ENCODE peak calls at places on chromosomes 4 and X, in four cellular contexts. A, K, L and V are unnamed samples.

GRCh38 chr4:5809216-5809776 is 83.6 kb downstream of the CRMP1 start:
- DNase-seq in A (no peak), L (no peak), K (no peak), V (no peak)

GRCh38 chr4:143711543-143712159 is 11.2 kb upstream of the FREM3 start:
- DNase-seq in K (no peak), A (peak; percentile 68), L (no peak), V (no peak)

GRCh38 chr4:74189331-74190043 is 31.6 kb downstream of the MTHFD2L start:
- DNase-seq in L (peak; percentile 58), A (peak; percentile 76), K (no peak), V (peak; percentile 83)

GRCh38 chrX:68147848-68148247 is 285.4 kb downstream of the OPHN1 start:
- DNase-seq in K (no peak), L (no peak), A (no peak), V (no peak)

GRCh38 chr4:41797260-41797659 is 48.7 kb upstream of the PHOX2B start:
- DNase-seq in L (no peak), K (no peak), A (no peak), V (no peak)

GRCh38 chr4:53510981-53511380 is 80.3 kb downstream of the LNX1 start:
- DNase-seq in L (no peak), A (no peak), K (no peak), V (no peak)

GRCh38 chr4:165738571-165738970 is 134.5 kb upstream of the TLL1 start:
- DNase-seq in A (no peak), K (peak; percentile 52), L (no peak), V (no peak)

GRCh38 chr4:133910165-133910564 is 291.4 kb downstream of the PABPC4L start:
- DNase-seq in K (no peak), L (no peak), A (no peak), V (no peak)

GRCh38 chr4:54898941-54899340 is 226.5 kb downstream of the KDR start:
- DNase-seq in K (no peak), A (no peak), L (no peak), V (no peak)

GRCh38 chrX:24148118-24148517 is 1.4 kb upstream of the ZFX start:
- DNase-seq in A (no peak), L (peak; percentile 52), K (no peak), V (peak; percentile 65)

GRCh38 chrX:103664363-103664762 is 22.1 kb downstream of the MORF4L2 start:
- DNase-seq in L (no peak), A (peak; percentile 65), K (no peak), V (no peak)

DNA sequence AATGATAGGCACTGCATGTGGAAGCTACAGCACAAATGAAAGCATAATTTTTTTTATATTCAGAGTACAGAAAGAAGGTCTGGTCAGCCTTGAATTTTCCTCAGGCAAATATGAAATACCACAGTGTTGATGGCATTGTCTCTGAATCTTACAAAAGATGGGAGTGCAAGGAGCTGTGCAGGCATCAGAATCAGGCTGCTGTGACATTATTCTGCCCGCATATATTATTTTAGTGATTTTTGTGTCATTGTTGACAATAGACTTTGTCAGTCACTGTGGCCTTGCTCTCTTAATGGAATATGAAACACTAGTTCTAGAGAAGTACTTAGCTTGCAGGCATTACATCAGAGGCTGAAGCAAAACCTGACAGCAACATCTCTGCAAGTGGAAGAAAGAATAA is 42.5 kb downstream of the SYTL5 start:
- DNase-seq in A (no peak), K (no peak), L (no peak), V (no peak)
- H3K4me3 ChIP-seq in A (no peak overlapping the region), K (no peak overlapping the region), L (no peak overlapping the region), V (no peak overlapping the region)

GRCh38 chr4:991451-992296 is 1.5 kb downstream of the SLC26A1 start:
- DNase-seq in A (no peak), L (no peak), K (no peak), V (no peak)

GRCh38 chr4:992297-993110 is 700 bp downstream of the SLC26A1 start:
- DNase-seq in A (no peak), L (no peak), K (no peak), V (no peak)

GRCh38 chr4:989722-990471 is 3.1 kb downstream of the IDUA start:
- DNase-seq in A (no peak), L (no peak), K (no peak), V (no peak)

GRCh38 chr4:988726-989721 is 2.2 kb downstream of the IDUA start:
- DNase-seq in K (no peak), A (no peak), L (no peak), V (peak; percentile 62)

DNA sequence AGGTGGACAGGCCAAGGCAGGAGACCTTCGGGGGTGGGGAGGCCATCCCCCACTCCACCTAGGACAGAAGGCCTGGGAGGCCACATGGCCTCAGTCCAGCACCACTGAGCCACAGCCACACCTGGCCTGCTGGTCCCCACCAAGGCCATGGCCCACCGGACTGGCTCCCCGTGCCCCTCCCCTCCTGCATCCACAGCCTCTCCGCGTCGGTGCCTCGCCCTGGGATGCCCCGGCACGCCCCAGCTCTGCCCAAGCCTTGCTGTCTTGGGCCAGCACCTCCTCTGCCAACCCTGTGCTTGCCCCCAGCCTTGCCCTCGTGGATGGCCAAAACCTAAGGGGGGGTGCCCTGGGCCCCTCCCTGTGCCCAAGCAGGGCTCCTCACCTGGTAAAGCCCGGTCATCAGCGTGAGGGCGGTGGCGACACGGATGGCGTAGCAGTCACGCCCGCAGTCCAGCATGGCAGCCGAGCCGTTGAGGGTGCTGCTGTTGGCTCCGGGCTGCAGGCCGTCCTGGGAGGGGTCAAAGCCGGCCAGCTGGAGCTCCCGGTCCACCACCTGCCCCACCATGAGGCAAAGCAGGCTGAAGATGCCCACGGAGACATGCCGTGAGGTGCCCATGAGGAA is 2.3 kb downstream of the SLC26A1 start:
- DNase-seq in K (no peak), A (no peak), L (no peak), V (no peak)
- H4K20me1 ChIP-seq in K (no peaks in the 10 kb centered on the region), A (no peaks in the 10 kb centered on the region), L (no peaks in the 10 kb centered on the region), V (peaks cover 10% of the 10 kb centered on the region)

DNA sequence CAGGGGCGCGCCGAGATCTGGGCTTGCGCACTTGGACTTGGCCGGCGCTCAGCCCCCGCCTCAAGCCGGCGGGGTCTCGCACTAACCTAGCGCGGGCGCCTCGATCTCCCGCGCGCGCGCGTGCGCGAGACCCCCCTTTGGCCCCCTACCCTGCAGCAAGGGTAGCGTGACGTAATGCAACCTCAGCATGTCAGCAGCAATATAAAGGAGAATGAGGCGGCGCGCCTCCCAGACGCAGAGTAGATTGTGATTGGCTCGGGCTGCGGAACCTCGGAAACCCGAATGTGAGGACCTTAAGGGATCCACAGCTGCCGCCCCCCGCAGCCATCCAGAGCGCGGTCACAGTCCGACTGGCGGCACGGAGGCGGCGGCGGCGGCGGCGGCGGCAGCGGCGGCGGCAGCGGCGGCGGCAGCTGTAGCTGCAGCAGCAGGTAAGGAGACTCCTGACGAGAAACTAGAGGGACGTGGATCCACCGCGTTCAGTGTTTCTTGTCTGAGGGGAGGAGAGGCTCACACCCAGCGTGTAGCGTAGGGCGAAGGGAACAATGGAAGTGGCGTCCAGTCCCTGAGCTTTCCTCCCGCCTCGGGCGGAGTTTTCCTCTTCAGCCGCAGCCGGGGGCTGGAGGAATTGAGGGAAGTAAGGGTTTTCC is at the start of the genes SATL1 and ZNF711:
- DNase-seq in A (peak; percentile 84), K (no peak), L (peak; percentile 12), V (peak; percentile 84)
- H3K4me2 ChIP-seq in A (peak within 1 kb of the TSS; percentile 84), K (peak within 1 kb of the TSS; percentile 76), L (peak within 1 kb of the TSS; percentile 77), V (peak within 1 kb of the TSS; percentile 61)

GRCh38 chrX:73562986-73563739 is at the start of gene CHIC1:
- DNase-seq in A (peak; percentile 76), L (peak; percentile 58), K (peak; percentile 13), V (peak; percentile 91)

GRCh38 chrX:73556159-73556558 is 6.8 kb upstream of the CHIC1 start:
- DNase-seq in K (no peak), L (no peak), A (peak; percentile 6), V (no peak)

GRCh38 chrX:73562458-73562857 is 539 bp upstream of the CHIC1 start:
- DNase-seq in K (no peak), L (no peak), A (no peak), V (peak; percentile 44)

GRCh38 chrX:73563740-73564073 is 710 bp downstream of the CHIC1 start:
- DNase-seq in L (peak; percentile 63), K (no peak), A (no peak), V (no peak)

GRCh38 chrX:73561791-73562190 is 1.2 kb upstream of the CHIC1 start:
- DNase-seq in K (no peak), L (no peak), A (no peak), V (no peak)
- H3K4me3 ChIP-seq in K (no peak overlapping the region), L (no peak overlapping the region), A (peak overlapping the region; percentile 74), V (peak overlapping the region; percentile 67)

GRCh38 chrX:154015581-154016264 is 4.0 kb downstream of the IRAK1 start:
- DNase-seq in L (no peak), K (no peak), A (no peak), V (no peak)
- H4K20me1 ChIP-seq in L (no peaks in the 10 kb centered on the region), K (no peaks in the 10 kb centered on the region), A (no peaks in the 10 kb centered on the region), V (peaks cover 5% of the 10 kb centered on the region)

DNA sequence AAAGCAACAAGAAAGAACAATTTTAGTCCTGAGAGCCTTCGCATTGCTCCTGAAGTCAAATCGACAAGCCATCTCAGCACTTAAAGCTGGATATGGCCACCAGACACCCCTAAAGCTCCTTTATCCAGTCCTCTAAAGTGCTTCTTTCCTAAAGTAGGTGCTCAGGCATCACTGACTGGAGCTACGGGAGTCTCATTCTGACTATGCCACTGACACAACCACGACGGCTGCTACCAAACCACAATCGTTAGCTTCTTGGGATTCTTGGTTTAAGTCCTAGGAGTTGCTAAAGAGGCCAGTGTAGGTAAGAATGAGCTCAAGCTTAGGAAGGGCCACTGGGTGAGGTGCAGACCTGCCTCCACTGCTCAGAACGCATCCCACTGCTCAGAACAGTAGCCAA is 1.0 kb downstream of the SLC10A6 start:
- DNase-seq in K (no peak), A (no peak), L (no peak), V (no peak)
- H3K4me2 ChIP-seq in K (peak overlapping the region; percentile 95), A (no peak overlapping the region), L (no peak overlapping the region), V (no peak overlapping the region)

DNA sequence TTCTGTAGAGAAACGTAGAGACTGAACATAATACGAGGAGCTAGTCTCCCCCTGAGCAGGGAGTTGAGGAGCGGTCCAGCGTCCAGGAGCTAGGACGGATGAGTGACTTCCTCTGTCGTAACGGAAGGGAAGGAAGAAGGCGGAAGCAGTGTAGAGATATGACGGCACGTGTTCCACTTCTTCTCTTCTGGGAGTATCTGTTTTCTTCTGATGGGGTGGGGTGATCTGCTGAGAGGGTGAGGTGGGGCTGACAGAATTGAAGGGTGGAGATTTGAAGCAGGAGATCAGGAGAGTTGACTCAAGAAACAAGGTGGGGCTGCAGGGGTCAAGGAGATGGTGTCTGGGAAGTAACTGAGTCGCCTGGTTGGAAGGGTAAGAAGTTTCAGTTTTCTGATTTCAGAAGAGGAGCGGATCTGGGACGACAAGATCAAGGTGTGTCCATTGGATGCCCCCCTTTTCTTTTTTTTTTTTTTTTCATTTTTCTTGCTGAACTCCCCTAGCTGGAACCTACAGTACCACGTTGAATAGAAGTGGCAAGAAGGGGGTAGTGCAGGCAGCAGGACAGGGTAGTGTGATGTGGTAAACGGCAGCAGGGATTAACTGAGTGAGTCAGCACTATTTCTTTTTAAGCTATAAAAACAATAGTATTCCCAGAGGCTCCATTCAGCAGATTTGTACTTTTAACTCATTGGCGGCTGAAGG is 50.7 kb upstream of the SETD7 start:
- DNase-seq in A (no peak), K (no peak), L (peak; percentile 45), V (peak; percentile 76)
- H3K4me3 ChIP-seq in A (no peak overlapping the region), K (no peak overlapping the region), L (peak overlapping the region; percentile 41), V (peak overlapping the region; percentile 65)